ENCODE peak calls at places on chromosome 9, in eight cellular contexts. P is coronary artery; T is cardiac muscle cell; E is dorsolateral prefrontal cortex; O is CD8-positive, alpha-beta T cell; G is lower leg skin; K is cardiac fibroblast; S is IMR-90. N is an unnamed sample.

GRCh38 chr9:21506910-21507795 is 25.0 kb upstream of the IFNE start:
- DNase-seq in P (no peak), T (peak), E (no peak), O (no peak), G (no peak), K (peak), S (peak), N (peak)

GRCh38 chr9:128818839-128819715 is 777 bp downstream of the ENDOG start:
- DNase-seq in P (no peak), T (no peak), E (peak), O (peak), G (no peak), K (no peak), S (no peak), N (no peak)

GRCh38 chr9:122777935-122778671 is 10.6 kb upstream of the OR5C1 start:
- DNase-seq in P (no peak), T (no peak), E (no peak), O (no peak), G (no peak), K (peak), S (peak), N (peak)

GRCh38 chr9:135275163-135275925 is 187.9 kb downstream of the OLFM1 start:
- DNase-seq in P (no peak), T (no peak), E (peak), O (no peak), G (no peak), K (no peak), S (no peak), N (no peak)

GRCh38 chr9:93906182-93906880 is 48.8 kb downstream of the BARX1 start:
- DNase-seq in P (no peak), T (no peak), E (no peak), O (no peak), G (no peak), K (no peak), S (no peak), N (no peak)

GRCh38 chr9:130631331-130632080 is 32.9 kb upstream of the PRDM12 start:
- DNase-seq in P (no peak), T (no peak), E (peak), O (no peak), G (peak), K (no peak), S (no peak), N (no peak)

GRCh38 chr9:14967450-14968321 is 57.5 kb upstream of the FREM1 start:
- DNase-seq in P (no peak), T (no peak), E (no peak), O (no peak), G (no peak), K (no peak), S (no peak), N (no peak)

GRCh38 chr9:107546859-107547258 is 57.3 kb upstream of the KLF4 start:
- DNase-seq in P (no peak), T (no peak), E (no peak), O (no peak), G (no peak), K (no peak), S (no peak), N (no peak)

GRCh38 chr9:34611811-34612787 is at the start of gene RPP25L:
- DNase-seq in P (peak), T (peak), E (peak), O (peak), G (peak), K (peak), S (peak), N (peak)

GRCh38 chr9:112680731-112681402 is 37.0 kb downstream of the INIP start:
- DNase-seq in P (no peak), T (no peak), E (no peak), O (no peak), G (no peak), K (no peak), S (no peak), N (no peak)

GRCh38 chr9:136111910-136112309 is 6.8 kb downstream of the TMEM250 start:
- DNase-seq in P (no peak), T (no peak), E (no peak), O (no peak), G (no peak), K (no peak), S (no peak), N (no peak)

GRCh38 chr9:89878687-89879086 is 273.9 kb downstream of the GADD45G start:
- DNase-seq in P (peak), T (no peak), E (peak), O (peak), G (peak), K (peak), S (no peak), N (no peak)

GRCh38 chr9:136538599-136539426 is 7.0 kb downstream of the NOTCH1 start:
- DNase-seq in P (no peak), T (peak), E (no peak), O (peak), G (no peak), K (peak), S (no peak), N (no peak)

GRCh38 chr9:92350129-92350739 is 24.5 kb downstream of the CENPP start:
- DNase-seq in P (no peak), T (peak), E (no peak), O (no peak), G (no peak), K (peak), S (peak), N (peak)

GRCh38 chr9:82729141-82729540 is 333.8 kb downstream of the RASEF start:
- DNase-seq in P (no peak), T (no peak), E (no peak), O (no peak), G (no peak), K (no peak), S (no peak), N (no peak)
- TF ChIP-seq CTCF in P (no peak), T (no peak), E (no peak), O (no peak), G (no peak), K (no peak), S (no peak), N (no peak)

DNA sequence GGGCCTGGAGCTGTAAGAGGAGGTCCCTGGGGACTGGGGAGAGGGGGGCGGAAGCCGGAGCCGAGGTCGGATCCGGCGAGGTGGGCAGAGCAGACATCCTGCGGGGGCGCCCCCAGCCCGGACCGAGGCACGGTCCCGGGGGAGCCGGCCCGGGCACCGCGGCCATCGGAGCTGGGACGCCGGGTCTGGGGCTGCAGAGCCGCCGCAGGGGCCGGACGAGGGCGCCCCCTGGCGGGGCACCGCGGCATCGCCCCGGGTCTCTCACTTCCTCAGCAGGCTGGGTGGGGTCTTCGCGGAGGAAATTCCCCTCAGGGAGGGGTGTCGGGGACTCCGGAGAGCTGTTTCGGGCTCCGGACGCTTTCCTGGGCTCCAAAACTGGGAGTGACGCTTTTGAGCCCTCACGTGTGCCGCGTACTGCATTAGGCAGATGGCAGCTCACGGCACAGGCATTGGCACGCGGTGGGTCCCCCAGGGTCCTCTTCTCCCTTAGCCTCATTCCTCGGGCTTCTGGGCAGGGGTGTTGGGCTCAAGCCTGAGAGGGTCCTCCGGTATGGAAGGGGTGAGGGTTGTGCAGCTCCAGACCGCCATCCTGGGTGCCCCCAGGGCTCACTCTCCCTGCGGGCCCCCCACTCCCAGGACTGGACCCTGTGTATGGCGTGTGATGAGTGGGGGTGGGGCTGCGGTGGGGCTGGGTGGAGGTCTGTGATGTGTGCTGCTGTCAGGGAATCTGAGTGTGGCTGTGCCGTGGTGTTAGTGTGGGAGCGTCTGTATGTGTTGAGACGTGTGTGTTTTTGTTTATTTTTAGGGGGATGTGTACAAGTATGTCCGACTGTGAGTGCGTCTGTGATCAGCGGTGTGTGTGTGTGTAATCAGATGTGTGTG is 29.6 kb downstream of the LHX2 start:
- DNase-seq in P (no peak), T (no peak), E (peak), O (peak), G (peak), K (peak), S (no peak), N (no peak)
- TF ChIP-seq CTCF in P (peak), T (peak), E (peak), O (peak), G (no peak), K (peak), S (peak), N (peak)

GRCh38 chr9:99012957-99013512 is 69.3 kb downstream of the COL15A1 start:
- DNase-seq in P (no peak), T (no peak), E (no peak), O (peak), G (no peak), K (peak), S (no peak), N (peak)
- TF ChIP-seq CTCF in P (peak), T (no peak), E (no peak), O (peak), G (no peak), K (peak), S (peak), N (peak)

GRCh38 chr9:36677611-36678010 is 104.9 kb downstream of the MELK start:
- DNase-seq in P (no peak), T (no peak), E (no peak), O (no peak), G (no peak), K (no peak), S (no peak), N (no peak)

GRCh38 chr9:36676823-36677521 is 104.3 kb downstream of the MELK start:
- DNase-seq in P (no peak), T (peak), E (no peak), O (no peak), G (no peak), K (peak), S (peak), N (no peak)

GRCh38 chr9:36679710-36680109 is 107.0 kb downstream of the MELK start:
- DNase-seq in P (no peak), T (peak), E (no peak), O (no peak), G (no peak), K (no peak), S (no peak), N (no peak)
- TF ChIP-seq CTCF in P (no peak), T (no peak), E (no peak), O (no peak), G (no peak), K (no peak), S (no peak), N (peak)